ENCODE peak calls at places on chromosome X, in seven cellular contexts. C is IMR-90, S is adrenal gland, F is uterus, E is ovary, W is transverse colon, H is GM12892. V is an unnamed sample.

GRCh38 chrX:42530027-42530426 is 247.9 kb downstream of the PPP1R2C start:
- DNase-seq in C (peak), H (no peak), S (peak), F (no peak), W (no peak), E (no peak), V (no peak)

GRCh38 chrX:96791559-96791958 is 92.1 kb upstream of the RPA4 start:
- DNase-seq in E (no peak), S (no peak), W (no peak), C (peak), F (no peak), H (no peak), V (no peak)

GRCh38 chrX:149010899-149011224 is 494.2 kb downstream of the IDS start:
- DNase-seq in F (no peak), E (no peak), H (no peak), S (no peak), W (no peak), C (no peak), V (no peak)

GRCh38 chrX:81120270-81120935 is 81.3 kb downstream of the HMGN5 start:
- DNase-seq in W (no peak), E (no peak), C (no peak), H (no peak), F (no peak), S (no peak), V (no peak)

GRCh38 chrX:57964975-57965374 is 54.7 kb upstream of the ZXDA start:
- DNase-seq in C (no peak), S (no peak), W (no peak), H (no peak), E (no peak), F (no peak), V (no peak)

GRCh38 chrX:41984628-41985027 is 61.3 kb upstream of the CASK start:
- DNase-seq in W (peak), S (no peak), F (no peak), H (no peak), E (no peak), C (no peak), V (no peak)

GRCh38 chrX:42746606-42747005 is 31.4 kb downstream of the PPP1R2C start:
- DNase-seq in H (no peak), E (no peak), F (no peak), C (peak), S (no peak), W (no peak), V (no peak)

GRCh38 chrX:95884196-95884595 is 800.4 kb upstream of the DIAPH2 start:
- DNase-seq in W (no peak), S (no peak), H (no peak), F (no peak), C (no peak), E (peak), V (no peak)

GRCh38 chrX:48782795-48783194 is 3.6 kb upstream of the GATA1 start:
- DNase-seq in C (no peak), W (no peak), S (no peak), H (no peak), F (no peak), E (no peak), V (no peak)

GRCh38 chrX:44261286-44261685 is 82.2 kb downstream of the EFHC2 start:
- DNase-seq in S (no peak), W (no peak), F (no peak), C (no peak), E (no peak), H (no peak), V (no peak)

GRCh38 chrX:7263961-7264360 is 116.0 kb upstream of the PUDP start:
- DNase-seq in H (no peak), E (no peak), F (no peak), C (no peak), S (no peak), W (no peak), V (peak)

GRCh38 chrX:28312965-28313364 is 274.3 kb upstream of the IL1RAPL1 start:
- DNase-seq in H (no peak), S (no peak), C (peak), E (no peak), F (no peak), W (no peak), V (no peak)

GRCh38 chrX:26925088-26925487 is 538.1 kb downstream of the PPP4R3C start:
- DNase-seq in S (no peak), E (no peak), W (no peak), C (no peak), F (no peak), H (no peak), V (no peak)

GRCh38 chrX:56233100-56233499 is 944 bp downstream of the KLF8 start:
- DNase-seq in W (no peak), H (no peak), F (peak), C (no peak), S (no peak), E (peak), V (no peak)

GRCh38 chrX:9144643-9145290 is 110.8 kb upstream of the FAM9B start:
- DNase-seq in H (no peak), C (no peak), S (no peak), F (no peak), W (no peak), E (no peak), V (no peak)

GRCh38 chrX:79161655-79162054 is 17.2 kb downstream of the GPR174 start:
- DNase-seq in E (no peak), W (no peak), S (no peak), H (no peak), C (no peak), F (no peak), V (no peak)

GRCh38 chrX:78130396-78130795 is 9.1 kb downstream of the TAF9B start:
- DNase-seq in E (no peak), S (no peak), C (no peak), W (no peak), F (no peak), H (no peak), V (no peak)
- TF ChIP-seq POLR2A in E (no peak), S (no peak), C (no peak), W (no peak), F (no peak), H (no peak), V (no peak)

GRCh38 chrX:102768984-102769761 is 48.6 kb downstream of the GPRASP3 start:
- DNase-seq in S (peak), W (peak), F (peak), E (peak), C (peak), H (no peak), V (peak)
- TF ChIP-seq POLR2A in S (peak), W (peak), F (peak), E (no peak), C (peak), H (peak), V (peak)

GRCh38 chrX:109859673-109860072 is 126.6 kb upstream of the ACSL4 start:
- DNase-seq in H (no peak), S (no peak), C (no peak), W (no peak), E (no peak), F (no peak), V (no peak)
- TF ChIP-seq POLR2A in H (no peak), S (no peak), C (no peak), W (no peak), E (no peak), F (no peak), V (no peak)

GRCh38 chrX:64205441-64205734 is at the start of gene AMER1:
- DNase-seq in C (no peak), H (no peak), W (peak), E (no peak), F (no peak), S (no peak), V (no peak)
- TF ChIP-seq POLR2A in C (no peak), H (no peak), W (no peak), E (no peak), F (no peak), S (no peak), V (no peak)

DNA sequence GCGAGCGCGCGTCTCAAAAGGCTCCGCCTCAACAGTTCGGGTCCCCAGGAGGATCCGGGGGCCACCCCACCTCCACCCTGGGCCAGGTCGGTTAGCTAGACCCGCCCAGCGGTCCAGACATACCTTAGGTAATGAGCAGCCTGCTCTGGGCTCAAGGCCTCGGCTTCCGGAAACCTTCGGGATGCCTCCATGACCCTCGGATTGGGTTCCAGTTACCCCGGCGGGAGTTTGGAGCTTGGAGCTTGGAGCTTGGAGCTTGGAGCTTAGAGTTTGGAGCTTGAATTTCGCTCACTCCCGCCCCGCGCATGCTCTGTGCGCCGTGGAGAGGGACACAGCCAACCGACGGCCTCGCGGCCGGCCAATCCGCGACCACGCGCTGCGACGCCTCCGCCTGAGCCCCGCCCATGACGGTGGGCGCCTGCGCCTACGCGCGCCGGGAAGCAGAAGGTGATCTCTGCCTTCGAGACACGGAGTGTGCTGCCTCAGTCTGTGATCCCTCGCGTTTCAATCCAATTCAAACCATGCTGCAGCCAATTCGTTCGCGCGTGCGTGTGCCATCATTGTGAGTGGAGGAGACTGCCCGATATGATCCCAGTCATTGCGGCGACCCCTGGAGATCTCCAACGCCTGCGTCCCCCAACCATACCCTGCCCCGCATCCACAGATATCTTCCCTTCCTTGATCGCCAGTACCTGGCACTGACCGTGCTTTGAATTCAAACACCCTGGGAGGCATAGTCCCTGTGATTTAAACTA is at the start of gene ERCC6L:
- DNase-seq in E (peak), F (peak), H (peak), W (peak), C (peak), S (peak), V (peak)
- TF ChIP-seq POLR2A in E (no peak), F (peak), H (peak), W (peak), C (no peak), S (peak), V (peak)

DNA sequence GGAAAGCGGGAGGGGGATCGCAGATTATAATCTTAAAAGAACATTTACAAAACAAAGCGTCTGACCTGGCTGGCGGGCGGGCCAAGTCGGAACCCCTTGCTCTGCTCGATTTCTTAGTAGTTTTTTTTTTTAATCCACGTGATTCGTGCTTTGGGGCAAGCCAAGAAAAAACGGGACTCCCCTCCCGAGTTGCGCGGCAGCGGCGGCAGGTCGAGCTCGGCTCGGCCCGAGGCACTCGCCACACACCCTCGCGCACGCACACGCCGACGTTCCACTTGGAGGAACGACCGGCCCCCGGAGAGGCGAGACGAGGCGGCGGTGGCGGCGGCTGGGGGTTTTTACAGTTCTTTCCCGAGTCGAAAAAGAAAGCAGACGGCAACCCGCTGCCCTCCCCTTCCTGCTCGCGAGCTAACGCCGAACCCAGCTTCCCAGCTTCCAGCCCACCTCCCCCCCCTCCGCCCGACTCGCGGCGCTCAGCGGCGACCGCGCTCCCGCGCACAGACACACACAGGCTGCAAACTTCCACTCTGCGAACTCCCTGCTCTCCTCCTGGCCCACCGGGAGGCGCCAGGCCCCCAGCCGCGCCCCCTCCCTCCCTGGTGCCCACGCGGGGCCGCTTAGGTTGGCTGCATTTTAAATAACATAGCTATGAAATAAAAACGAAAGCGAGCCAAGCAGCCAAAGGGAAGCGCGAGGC is 1.2 kb downstream of the BCOR start:
- DNase-seq in F (peak), W (peak), E (peak), H (no peak), S (peak), C (peak), V (no peak)
- TF ChIP-seq POLR2A in F (no peak), W (peak), E (no peak), H (no peak), S (peak), C (no peak), V (no peak)

DNA sequence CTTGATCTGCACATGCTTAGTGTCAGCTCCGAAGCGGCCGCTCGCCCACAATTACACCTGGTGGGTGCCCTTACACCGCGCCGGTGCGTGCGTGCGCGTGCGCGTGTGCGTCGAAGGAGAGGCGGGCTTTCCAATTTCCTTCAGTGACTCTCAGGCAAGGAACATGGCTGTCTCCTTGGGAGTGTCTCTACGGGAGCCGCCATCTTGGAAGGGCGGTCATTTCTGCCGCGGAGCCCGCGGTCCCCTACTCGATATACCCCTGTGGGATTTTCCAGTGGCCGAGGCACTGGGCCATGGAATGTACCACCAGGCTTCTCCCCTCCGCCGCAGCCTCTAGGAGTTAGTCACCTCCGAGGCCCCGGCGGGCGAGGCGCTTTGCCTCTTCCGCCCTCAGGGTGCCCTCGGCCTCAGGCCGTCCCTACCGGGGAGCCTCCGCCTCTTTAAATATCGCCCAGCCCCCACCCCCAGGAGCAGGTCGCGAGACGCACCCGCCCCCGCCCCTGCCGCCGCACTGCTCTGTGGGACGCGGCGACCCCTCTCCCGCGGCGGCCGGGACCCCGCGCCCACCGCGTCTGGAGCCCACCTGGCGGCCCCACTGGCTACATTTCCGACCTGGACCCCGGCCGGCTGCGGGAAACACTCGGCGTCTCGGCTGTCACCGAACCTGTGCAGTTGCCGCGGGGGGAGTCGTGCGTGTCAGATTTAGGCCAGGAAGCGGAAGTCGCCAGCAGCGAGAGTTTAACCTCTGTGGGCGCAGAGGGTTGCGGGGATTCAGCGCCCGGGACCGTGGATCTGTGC is at the start of gene ZNF41:
- DNase-seq in E (peak), F (peak), C (peak), S (peak), W (peak), H (peak), V (peak)
- TF ChIP-seq POLR2A in E (no peak), F (peak), C (no peak), S (peak), W (peak), H (peak), V (peak)

GRCh38 chrX:71111141-71111843 is at the start of gene IL2RG:
- DNase-seq in C (no peak), W (peak), E (no peak), F (no peak), S (no peak), H (peak), V (no peak)

GRCh38 chrX:71107245-71107644 is 705 bp upstream of the CXorf65 start:
- DNase-seq in F (no peak), H (no peak), W (no peak), E (no peak), S (no peak), C (no peak), V (no peak)

GRCh38 chrX:71106427-71106826 is at the start of gene CXorf65:
- DNase-seq in H (no peak), W (no peak), E (no peak), S (no peak), C (no peak), F (no peak), V (no peak)

GRCh38 chrX:71105638-71106037 is 902 bp downstream of the CXorf65 start:
- DNase-seq in W (no peak), E (no peak), F (no peak), S (no peak), C (no peak), H (no peak), V (no peak)

DNA sequence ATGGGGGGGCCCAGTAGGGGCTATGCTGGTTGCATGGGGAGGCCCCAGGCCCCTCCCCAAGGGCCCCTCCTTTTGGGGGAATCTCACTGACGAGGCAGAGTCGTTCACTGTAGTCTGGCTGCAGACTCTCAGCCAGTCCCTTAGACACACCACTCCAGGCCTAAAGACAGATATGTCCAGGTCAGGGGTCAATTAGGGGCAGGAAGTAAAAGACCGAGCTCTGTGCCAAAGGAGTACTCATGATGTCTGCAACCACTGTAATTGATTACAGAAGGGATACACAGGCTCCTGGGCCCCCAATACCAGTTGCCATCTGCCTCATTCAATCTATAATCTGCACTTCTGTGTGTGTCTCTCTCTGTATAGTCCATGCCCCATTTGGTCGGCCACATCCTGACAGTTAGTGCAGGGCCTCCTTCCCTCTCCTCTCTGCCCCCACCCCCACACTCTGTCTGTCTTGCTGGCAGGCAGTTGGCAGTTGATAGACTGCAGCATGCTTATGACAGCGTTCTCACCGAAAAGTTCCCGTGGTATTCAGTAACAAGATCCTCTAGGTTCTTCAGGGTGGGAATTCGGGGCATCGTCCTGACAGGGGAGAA is 1.3 kb upstream of the CXorf65 start:
- DNase-seq in E (no peak), H (no peak), S (no peak), C (no peak), W (no peak), F (no peak), V (no peak)
- TF ChIP-seq POLR2A in E (no peak), H (no peak), S (no peak), C (no peak), W (no peak), F (no peak), V (no peak)

GRCh38 chrX:154486396-154487207 is at the start of gene UBL4A:
- DNase-seq in S (peak), E (peak), F (peak), H (peak), C (peak), W (peak), V (peak)
- TF ChIP-seq POLR2A in S (peak), E (no peak), F (no peak), H (no peak), C (no peak), W (peak), V (peak)